ENCODE peak calls at places on chromosomes 3 and 15, in six cellular contexts. X is upper lobe of right lung; V is NCI-H226; A is CD4-positive, alpha-beta memory T cell; D is activated CD4-positive, CD25-positive, alpha-beta regulatory T cell; S is NCI-H187. K is an unnamed sample.
A peak's percentile ranks its signal among the peaks of the same experiment; 100 is the strongest.

GRCh38 chr3:194306109-194306686 is 44.9 kb downstream of the CPN2 start:
- DNase-seq in V (no peak), D (no peak), S (no peak), A (peak; percentile 71), X (peak; percentile 53), K (peak; percentile 75)

GRCh38 chr15:62665449-62665848 is 377.1 kb upstream of the TPM1 start:
- DNase-seq in A (no peak), X (no peak), D (no peak), V (peak; percentile 67), S (no peak), K (no peak)

GRCh38 chr15:25790003-25790660 is 73.0 kb downstream of the ATP10A start:
- DNase-seq in A (no peak), X (peak; percentile 23), S (no peak), D (no peak), V (no peak), K (no peak)

GRCh38 chr3:104436536-104436935 is 930.2 kb upstream of the ALCAM start:
- DNase-seq in V (no peak), S (no peak), A (no peak), D (no peak), X (no peak), K (no peak)

GRCh38 chr3:28544236-28544635 is 195.6 kb upstream of the AZI2 start:
- DNase-seq in X (no peak), V (no peak), D (no peak), S (no peak), A (no peak), K (no peak)

GRCh38 chr3:110598847-110599490 is 472.6 kb upstream of the NECTIN3 start:
- DNase-seq in S (no peak), A (no peak), X (no peak), V (no peak), D (no peak), K (no peak)

GRCh38 chr15:98727115-98728040 is 79.0 kb downstream of the IGF1R start:
- DNase-seq in V (peak; percentile 100), S (no peak), D (no peak), A (no peak), X (peak; percentile 90), K (no peak)

GRCh38 chr3:156749244-156749643 is 74.9 kb downstream of the TIPARP start:
- DNase-seq in D (no peak), V (no peak), A (no peak), X (no peak), S (no peak), K (no peak)

GRCh38 chr3:70728311-70728710 is 415.9 kb upstream of the MDFIC2 start:
- DNase-seq in X (no peak), A (no peak), D (no peak), V (no peak), S (no peak), K (no peak)

GRCh38 chr3:71258526-71258925 is 325.0 kb downstream of the FOXP1 start:
- DNase-seq in S (no peak), V (no peak), X (no peak), D (no peak), A (no peak), K (no peak)

GRCh38 chr15:58770519-58770856 is 614 bp upstream of the MINDY2 start:
- DNase-seq in D (no peak), S (no peak), V (peak; percentile 72), A (no peak), X (no peak), K (no peak)

GRCh38 chr3:156509209-156510174 is 45.4 kb downstream of the SSR3 start:
- DNase-seq in S (no peak), A (peak; percentile 63), X (no peak), V (no peak), D (no peak), K (peak; percentile 33)

GRCh38 chr15:67199881-67200763 is 54.3 kb downstream of the AAGAB start:
- DNase-seq in A (no peak), X (no peak), D (no peak), V (no peak), S (no peak), K (no peak)

GRCh38 chr3:183114779-183115178 is 15.5 kb upstream of the MCCC1 start:
- DNase-seq in A (no peak), V (no peak), X (no peak), S (peak; percentile 30), D (no peak), K (peak; percentile 15)

GRCh38 chr3:106877632-106878031 is 499.6 kb upstream of the CCDC54 start:
- DNase-seq in A (no peak), X (no peak), V (no peak), D (no peak), S (no peak), K (no peak)

GRCh38 chr3:57961828-57962447 is 46.3 kb upstream of the FLNB start:
- DNase-seq in S (no peak), V (peak; percentile 60), A (no peak), X (no peak), D (no peak), K (no peak)

GRCh38 chr15:84391191-84391590 is 155.6 kb downstream of the GOLGA6L4 start:
- DNase-seq in A (no peak), D (no peak), V (no peak), X (no peak), S (no peak), K (no peak)

GRCh38 chr15:62653122-62653521 is 389.4 kb upstream of the TPM1 start:
- DNase-seq in V (no peak), S (no peak), X (no peak), D (no peak), A (no peak), K (no peak)

GRCh38 chr15:62569460-62570404 is 404.6 kb upstream of the C2CD4B start:
- DNase-seq in D (no peak), A (no peak), S (peak; percentile 44), X (peak; percentile 83), V (peak; percentile 26), K (peak; percentile 69)

GRCh38 chr3:149596136-149596770 is 61.6 kb downstream of the WWTR1 start:
- DNase-seq in V (peak; percentile 84), A (no peak), X (no peak), D (no peak), S (no peak), K (no peak)

GRCh38 chr15:84859143-84859542 is 25.3 kb upstream of the SLC28A1 start:
- DNase-seq in V (no peak), A (no peak), D (no peak), S (no peak), X (peak; percentile 78), K (no peak)

GRCh38 chr3:98823791-98824190 is 60.7 kb downstream of the ST3GAL6 start:
- DNase-seq in S (no peak), X (no peak), V (no peak), A (no peak), D (no peak), K (no peak)

GRCh38 chr3:99878005-99878404 is 60.3 kb downstream of the CMSS1 start:
- DNase-seq in X (no peak), A (no peak), V (peak; percentile 79), S (no peak), D (no peak), K (no peak)

GRCh38 chr15:76274226-76274625 is 37.0 kb downstream of the ETFA start:
- DNase-seq in V (no peak), X (no peak), A (no peak), S (no peak), D (no peak), K (no peak)

GRCh38 chr3:66858656-66859381 is 139.3 kb upstream of the KBTBD8 start:
- DNase-seq in S (no peak), A (no peak), D (no peak), V (peak; percentile 16), X (no peak), K (no peak)

GRCh38 chr3:62159693-62160092 is 213.7 kb downstream of the FEZF2 start:
- DNase-seq in S (no peak), V (no peak), A (no peak), X (no peak), D (no peak), K (no peak)

GRCh38 chr15:30922469-30923311 is 19.0 kb downstream of the FAN1 start:
- DNase-seq in V (peak; percentile 1), S (no peak), D (no peak), A (no peak), X (no peak), K (no peak)

GRCh38 chr15:33154366-33155166 is 39.9 kb downstream of the FMN1 start:
- DNase-seq in X (peak; percentile 71), D (no peak), A (no peak), S (peak; percentile 56), V (no peak), K (no peak)

GRCh38 chr3:38283810-38284775 is 2.0 kb downstream of the SLC22A14 start:
- DNase-seq in S (no peak), D (no peak), V (no peak), X (no peak), A (no peak), K (no peak)

GRCh38 chr3:172125963-172126403 is 86.6 kb downstream of the FNDC3B start:
- DNase-seq in S (no peak), V (no peak), A (no peak), X (no peak), D (no peak), K (no peak)

GRCh38 chr3:11437506-11437905 is 165.3 kb downstream of the ATG7 start:
- DNase-seq in S (no peak), A (no peak), X (no peak), V (no peak), D (no peak), K (no peak)

GRCh38 chr15:48002772-48003171 is 118.0 kb upstream of the SLC24A5 start:
- DNase-seq in X (no peak), D (no peak), V (no peak), A (no peak), S (no peak), K (peak; percentile 21)

GRCh38 chr3:182180646-182181385 is 469.1 kb downstream of the SOX2 start:
- DNase-seq in V (no peak), X (no peak), S (no peak), D (no peak), A (no peak), K (no peak)

GRCh38 chr3:194098036-194098871 is 37.7 kb upstream of the HES1 start:
- DNase-seq in V (no peak), X (no peak), A (no peak), D (no peak), S (no peak), K (no peak)

GRCh38 chr3:107654218-107654617 is 131.5 kb downstream of the BBX start:
- DNase-seq in A (no peak), S (no peak), V (no peak), X (no peak), D (no peak), K (no peak)